ENCODE peak calls at places on chromosome 11, in eight cellular contexts. Y is HCT116, G is GM12878, P is SK-N-SH, E is H1, B is endothelial cell of umbilical vein, D is HepG2, A is K562. U is an unnamed sample. For H3K4me1, the result is how much of the 10 kb centered on the place peaks cover.

GRCh38 chr11:35404397-35404775 is 15.0 kb downstream of the SLC1A2 start:
- DNase-seq in Y (no peak), G (no peak), P (peak), E (peak), B (peak), D (peak), A (peak), U (peak)

GRCh38 chr11:70302086-70302752 is 31.7 kb downstream of the PPFIA1 start:
- DNase-seq in Y (no peak), G (no peak), P (no peak), E (no peak), B (no peak), D (no peak), A (no peak), U (no peak)

GRCh38 chr11:134503104-134503503 is 91.1 kb upstream of the B3GAT1 start:
- DNase-seq in Y (no peak), G (no peak), P (no peak), E (no peak), B (no peak), D (no peak), A (no peak), U (peak)

GRCh38 chr11:47183969-47184368 is 2.3 kb downstream of the PACSIN3 start:
- DNase-seq in Y (no peak), G (no peak), P (peak), E (no peak), B (no peak), D (no peak), A (no peak), U (no peak)

GRCh38 chr11:78615724-78616123 is 41.1 kb upstream of the NARS2 start:
- DNase-seq in Y (no peak), G (no peak), P (no peak), E (no peak), B (no peak), D (peak), A (no peak), U (peak)

GRCh38 chr11:66564538-66564937 is 3.9 kb downstream of the CTSF start:
- DNase-seq in Y (no peak), G (no peak), P (no peak), E (no peak), B (no peak), D (no peak), A (no peak), U (no peak)

GRCh38 chr11:46121724-46122477 is 647 bp upstream of the PHF21A start:
- DNase-seq in Y (peak), G (no peak), P (peak), E (peak), B (peak), D (peak), A (peak), U (peak)

GRCh38 chr11:76695767-76696166 is 25.2 kb upstream of the LRRC32 start:
- DNase-seq in Y (no peak), G (no peak), P (no peak), E (no peak), B (no peak), D (no peak), A (no peak), U (no peak)

GRCh38 chr11:75389276-75389605 is 10.1 kb upstream of the RPS3 start:
- DNase-seq in Y (no peak), G (no peak), P (no peak), E (no peak), B (no peak), D (no peak), A (no peak), U (no peak)

GRCh38 chr11:100354736-100355135 is 332.4 kb upstream of the ARHGAP42 start:
- DNase-seq in Y (no peak), G (no peak), P (no peak), E (no peak), B (no peak), D (no peak), A (no peak), U (no peak)

GRCh38 chr11:123356539-123356938 is 73.5 kb upstream of the GRAMD1B start:
- DNase-seq in Y (no peak), G (no peak), P (no peak), E (no peak), B (no peak), D (no peak), A (no peak), U (no peak)

GRCh38 chr11:110505514-110506284 is 76.0 kb downstream of the FDX1 start:
- DNase-seq in Y (no peak), G (no peak), P (no peak), E (no peak), B (no peak), D (no peak), A (no peak), U (no peak)

GRCh38 chr11:128900468-128900867 is 9.3 kb downstream of the KCNJ5 start:
- DNase-seq in Y (no peak), G (no peak), P (no peak), E (no peak), B (no peak), D (no peak), A (no peak), U (no peak)

GRCh38 chr11:28903716-28904115 is 795.5 kb downstream of the METTL15 start:
- DNase-seq in Y (no peak), G (no peak), P (no peak), E (no peak), B (peak), D (no peak), A (no peak), U (no peak)

GRCh38 chr11:17405232-17406005 is 17.0 kb upstream of the KCNJ11 start:
- DNase-seq in Y (peak), G (no peak), P (peak), E (peak), B (no peak), D (peak), A (no peak), U (peak)

GRCh38 chr11:20631525-20632168 is 32.2 kb downstream of the SLC6A5 start:
- DNase-seq in Y (no peak), G (no peak), P (no peak), E (no peak), B (no peak), D (no peak), A (no peak), U (no peak)

GRCh38 chr11:134634897-134635831 is 223.1 kb upstream of the B3GAT1 start:
- DNase-seq in Y (no peak), G (no peak), P (peak), E (no peak), B (no peak), D (no peak), A (no peak), U (peak)

GRCh38 chr11:122505304-122506006 is 150.1 kb upstream of the UBASH3B start:
- DNase-seq in Y (peak), G (peak), P (peak), E (peak), B (peak), D (peak), A (peak), U (peak)

GRCh38 chr11:62150887-62151736 is 27.3 kb downstream of the INCENP start:
- DNase-seq in Y (no peak), G (no peak), P (no peak), E (no peak), B (no peak), D (no peak), A (no peak), U (no peak)

GRCh38 chr11:47356129-47356997 is 3.9 kb upstream of the MYBPC3 start:
- DNase-seq in Y (no peak), G (no peak), P (no peak), E (no peak), B (no peak), D (no peak), A (no peak), U (no peak)

GRCh38 chr11:101863361-101863760 is 51.4 kb upstream of the CEP126 start:
- DNase-seq in Y (no peak), G (no peak), P (no peak), E (no peak), B (peak), D (no peak), A (no peak), U (no peak)

GRCh38 chr11:94000641-94001040 is 20.5 kb upstream of the HEPHL1 start:
- DNase-seq in Y (no peak), G (no peak), P (no peak), E (no peak), B (no peak), D (no peak), A (no peak), U (no peak)

GRCh38 chr11:130847517-130847916 is 68.8 kb downstream of the SNX19 start:
- DNase-seq in Y (peak), G (no peak), P (no peak), E (no peak), B (no peak), D (peak), A (no peak), U (no peak)

GRCh38 chr11:17719940-17720795 is 797 bp downstream of the MYOD1 start:
- DNase-seq in Y (no peak), G (no peak), P (peak), E (peak), B (peak), D (no peak), A (no peak), U (peak)

GRCh38 chr11:133029096-133029495 is 503.2 kb downstream of the OPCML start:
- DNase-seq in Y (no peak), G (no peak), P (no peak), E (no peak), B (no peak), D (no peak), A (no peak), U (peak)

GRCh38 chr11:114066046-114066648 is 6.6 kb downstream of the ZBTB16 start:
- DNase-seq in Y (no peak), G (no peak), P (no peak), E (no peak), B (no peak), D (no peak), A (no peak), U (no peak)

GRCh38 chr11:114065094-114065493 is 5.6 kb downstream of the ZBTB16 start:
- DNase-seq in Y (no peak), G (no peak), P (no peak), E (no peak), B (no peak), D (no peak), A (no peak), U (no peak)

GRCh38 chr11:114063149-114063828 is 3.8 kb downstream of the ZBTB16 start:
- DNase-seq in Y (no peak), G (no peak), P (no peak), E (no peak), B (no peak), D (no peak), A (no peak), U (no peak)

GRCh38 chr11:114063829-114064201 is 4.3 kb downstream of the ZBTB16 start:
- DNase-seq in Y (no peak), G (no peak), P (no peak), E (no peak), B (no peak), D (no peak), A (no peak), U (no peak)

DNA sequence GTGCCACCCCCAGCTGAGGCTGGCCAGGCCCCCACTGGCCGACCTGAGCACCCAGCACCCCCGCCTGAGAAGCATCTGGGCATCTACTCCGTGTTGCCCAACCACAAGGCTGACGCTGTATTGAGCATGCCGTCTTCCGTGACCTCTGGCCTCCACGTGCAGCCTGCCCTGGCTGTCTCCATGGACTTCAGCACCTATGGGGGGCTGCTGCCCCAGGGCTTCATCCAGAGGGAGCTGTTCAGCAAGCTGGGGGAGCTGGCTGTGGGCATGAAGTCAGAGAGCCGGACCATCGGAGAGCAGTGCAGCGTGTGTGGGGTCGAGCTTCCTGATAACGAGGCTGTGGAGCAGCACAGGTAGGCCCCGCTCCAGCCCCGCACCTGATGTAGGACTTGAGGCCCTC is 4.7 kb downstream of the ZBTB16 start:
- DNase-seq in Y (no peak), G (no peak), P (no peak), E (no peak), B (no peak), D (no peak), A (no peak), U (no peak)
- TF ChIP-seq POLR2AphosphoS5 in Y (no peak), G (no peak), P (no peak), E (no peak), B (no peak), D (no peak), A (no peak), U (no peak)

GRCh38 chr11:105109855-105110750 is 29.5 kb downstream of the CARD18 start:
- DNase-seq in Y (no peak), G (no peak), P (no peak), E (no peak), B (peak), D (no peak), A (no peak), U (no peak)
- H3K4me2 ChIP-seq in Y (no peak), G (no peak), P (no peak), E (no peak), B (peak), D (no peak), A (no peak), U (no peak)

GRCh38 chr11:8722156-8722555 is 39.6 kb downstream of the RPL27A start:
- DNase-seq in Y (no peak), G (no peak), P (no peak), E (no peak), B (no peak), D (peak), A (no peak), U (no peak)

GRCh38 chr11:8719260-8720190 is 36.9 kb downstream of the RPL27A start:
- DNase-seq in Y (peak), G (no peak), P (no peak), E (no peak), B (peak), D (peak), A (no peak), U (no peak)

GRCh38 chr11:8720868-8721739 is 38.5 kb downstream of the RPL27A start:
- DNase-seq in Y (peak), G (no peak), P (no peak), E (no peak), B (no peak), D (no peak), A (no peak), U (peak)

GRCh38 chr11:8721740-8722139 is 39.1 kb downstream of the RPL27A start:
- DNase-seq in Y (no peak), G (no peak), P (no peak), E (no peak), B (no peak), D (no peak), A (no peak), U (no peak)

DNA sequence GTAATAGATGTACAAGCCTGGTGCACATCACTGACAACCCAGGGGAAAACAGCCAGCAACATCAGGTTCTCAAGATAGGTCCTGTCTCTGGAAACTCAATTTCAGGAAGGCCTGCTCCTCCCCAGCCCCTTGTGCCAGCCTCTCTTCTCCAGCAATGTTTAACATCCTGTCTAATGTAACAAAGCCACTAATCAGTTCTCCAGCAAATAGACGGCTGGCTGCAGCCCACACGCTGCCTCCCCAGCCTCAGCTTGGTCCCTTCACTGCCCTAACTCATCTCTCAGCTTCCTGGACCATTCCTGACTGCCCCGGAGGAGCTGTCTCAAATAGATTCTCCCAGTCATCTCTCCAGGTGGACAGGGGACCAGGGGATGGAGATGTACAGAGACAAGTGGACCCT is 37.8 kb downstream of the RPL27A start:
- DNase-seq in Y (no peak), G (no peak), P (no peak), E (no peak), B (no peak), D (no peak), A (no peak), U (no peak)
- H3K4me1 ChIP-seq in Y (half or more), G (under half), P (half or more), E (under half), B (under half), D (half or more), A (under half), U (under half)

DNA sequence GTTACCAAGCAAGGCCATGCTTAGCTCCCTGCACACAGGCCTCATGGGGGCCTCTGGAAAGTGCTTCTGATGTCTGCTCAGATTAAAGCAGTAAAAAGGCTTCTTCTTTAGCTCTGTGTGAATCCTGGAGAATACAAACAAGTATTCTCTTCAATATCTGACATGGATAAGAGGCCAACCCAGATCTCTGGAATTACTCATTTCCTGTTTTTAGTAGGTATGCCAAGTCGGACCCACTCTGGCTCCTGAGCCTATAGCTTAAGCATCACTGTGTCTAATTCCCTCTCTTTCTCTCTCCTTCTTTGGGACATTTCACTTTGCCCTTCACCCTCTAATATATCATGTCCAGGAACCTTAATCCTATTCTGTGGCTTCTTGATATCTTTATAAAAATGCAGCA is 529.6 kb upstream of the CCDC90B start:
- DNase-seq in Y (no peak), G (no peak), P (no peak), E (no peak), B (peak), D (no peak), A (no peak), U (no peak)
- TF ChIP-seq POLR2AphosphoS5 in Y (no peak), G (no peak), P (no peak), E (no peak), B (no peak), D (no peak), A (no peak), U (no peak)

GRCh38 chr11:86593833-86594232 is 78.6 kb downstream of the ME3 start:
- DNase-seq in Y (no peak), G (no peak), P (no peak), E (no peak), B (peak), D (no peak), A (no peak), U (no peak)

GRCh38 chr11:86592659-86593451 is 79.6 kb downstream of the ME3 start:
- DNase-seq in Y (peak), G (peak), P (peak), E (no peak), B (peak), D (peak), A (peak), U (no peak)

GRCh38 chr11:86591631-86592030 is 80.8 kb downstream of the ME3 start:
- DNase-seq in Y (no peak), G (no peak), P (no peak), E (no peak), B (no peak), D (no peak), A (no peak), U (no peak)

GRCh38 chr11:86589856-86590589 is 82.4 kb downstream of the ME3 start:
- DNase-seq in Y (no peak), G (no peak), P (no peak), E (no peak), B (no peak), D (no peak), A (no peak), U (no peak)

GRCh38 chr11:86592047-86592564 is 80.3 kb downstream of the ME3 start:
- DNase-seq in Y (no peak), G (no peak), P (no peak), E (no peak), B (peak), D (no peak), A (no peak), U (no peak)
- H3K4me2 ChIP-seq in Y (peak), G (no peak), P (peak), E (no peak), B (no peak), D (peak), A (no peak), U (no peak)

GRCh38 chr11:90784241-90784814 is 561.5 kb upstream of the CHORDC1 start:
- DNase-seq in Y (no peak), G (no peak), P (no peak), E (no peak), B (no peak), D (no peak), A (no peak), U (no peak)
- H3K4me1 ChIP-seq in Y (under half), G (under half), P (under half), E (under half), B (under half), D (under half), A (under half), U (under half)

GRCh38 chr11:50187220-50187619 is 154.5 kb downstream of the OR4C45 start:
- DNase-seq in Y (no peak), G (no peak), P (no peak), E (no peak), B (no peak), D (no peak), A (no peak), U (no peak)
- TF ChIP-seq POLR2AphosphoS5 in Y (no peak), G (no peak), P (no peak), E (no peak), B (no peak), D (no peak), A (no peak), U (no peak)

GRCh38 chr11:44615913-44616806 is 50.7 kb downstream of the CD82 start:
- DNase-seq in Y (no peak), G (no peak), P (no peak), E (no peak), B (no peak), D (no peak), A (no peak), U (no peak)
- H3K4me2 ChIP-seq in Y (no peak), G (no peak), P (no peak), E (no peak), B (no peak), D (no peak), A (no peak), U (no peak)

DNA sequence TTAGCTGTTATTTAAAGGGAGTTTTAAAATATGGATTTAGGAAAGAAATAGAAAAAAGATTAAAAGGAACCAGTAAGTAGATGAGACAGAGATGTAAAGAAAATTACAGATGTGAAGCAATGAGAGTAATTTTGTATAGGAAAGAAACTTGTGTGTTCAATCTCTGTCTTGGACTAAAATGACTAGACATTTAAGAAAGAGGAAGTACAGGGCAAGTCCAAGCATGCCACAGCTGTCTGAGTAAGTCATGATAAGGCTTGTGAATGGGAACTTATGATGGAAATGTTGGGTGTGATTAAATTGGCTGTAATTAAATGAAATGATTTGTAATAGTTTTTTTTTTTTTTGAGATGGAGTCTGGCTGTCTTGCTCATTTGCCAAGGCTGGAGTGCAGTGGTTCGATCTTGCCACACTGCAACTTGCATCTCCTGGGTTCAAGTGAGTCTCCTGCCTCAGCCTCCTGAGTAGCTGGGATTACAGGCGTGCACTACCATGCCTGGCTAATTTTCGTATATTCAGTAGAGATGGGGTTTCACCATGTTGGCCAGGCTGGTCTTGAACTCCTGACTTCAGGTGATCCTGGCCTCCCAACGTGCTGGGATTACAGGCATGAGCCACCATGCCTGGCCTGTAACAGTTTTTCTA is 5.9 kb upstream of the ACY3 start:
- DNase-seq in Y (no peak), G (peak), P (no peak), E (no peak), B (peak), D (no peak), A (no peak), U (no peak)
- H3K4me1 ChIP-seq in Y (under half), G (under half), P (under half), E (under half), B (under half), D (under half), A (under half), U (under half)

GRCh38 chr11:6604081-6604626 is 580 bp downstream of the ILK start:
- DNase-seq in Y (no peak), G (no peak), P (peak), E (no peak), B (peak), D (peak), A (peak), U (peak)
- TF ChIP-seq POLR2AphosphoS5 in Y (no peak), G (peak), P (no peak), E (peak), B (no peak), D (no peak), A (peak), U (no peak)